ENCODE peak calls at places on chromosomes 11 and 22, in four cellular contexts. One of them, this sample, is unnamed.

GRCh38 chr11:13238879-13239514 is 38.6 kb upstream of the BMAL1 start:
- DNase-seq in pancreas: peak
- DNase-seq in left ventricle myocardium inferior: peak
- DNase-seq in IMR-90: peak
- DNase-seq in this sample: no peak

GRCh38 chr22:23521442-23522113 is 58.5 kb downstream of the IGLL1 start:
- DNase-seq in pancreas: peak
- DNase-seq in left ventricle myocardium inferior: peak
- DNase-seq in IMR-90: peak
- DNase-seq in this sample: peak

GRCh38 chr22:46660604-46661201 is 40.5 kb downstream of the GRAMD4 start:
- DNase-seq in pancreas: peak
- DNase-seq in left ventricle myocardium inferior: no peak
- DNase-seq in IMR-90: no peak
- DNase-seq in this sample: no peak

GRCh38 chr22:38218661-38219331 is 17.0 kb downstream of the MAFF start:
- DNase-seq in pancreas: peak
- DNase-seq in left ventricle myocardium inferior: peak
- DNase-seq in IMR-90: peak
- DNase-seq in this sample: peak

GRCh38 chr11:36350137-36350513 is 54.0 kb downstream of the PRR5L start:
- DNase-seq in pancreas: no peak
- DNase-seq in left ventricle myocardium inferior: no peak
- DNase-seq in IMR-90: no peak
- DNase-seq in this sample: no peak

GRCh38 chr22:27242917-27243589 is 558.5 kb downstream of the MN1 start:
- DNase-seq in pancreas: peak
- DNase-seq in left ventricle myocardium inferior: no peak
- DNase-seq in IMR-90: no peak
- DNase-seq in this sample: no peak

GRCh38 chr11:41622707-41623359 is 163.4 kb upstream of the LRRC4C start:
- DNase-seq in pancreas: no peak
- DNase-seq in left ventricle myocardium inferior: no peak
- DNase-seq in IMR-90: no peak
- DNase-seq in this sample: no peak

GRCh38 chr22:27988704-27989103 is 69.6 kb upstream of the PITPNB start:
- DNase-seq in pancreas: no peak
- DNase-seq in left ventricle myocardium inferior: no peak
- DNase-seq in IMR-90: no peak
- DNase-seq in this sample: no peak

GRCh38 chr11:78840623-78841022 is 266.0 kb upstream of the NARS2 start:
- DNase-seq in pancreas: no peak
- DNase-seq in left ventricle myocardium inferior: no peak
- DNase-seq in IMR-90: peak
- DNase-seq in this sample: no peak

GRCh38 chr22:32023251-32023827 is 19.7 kb upstream of the SLC5A1 start:
- DNase-seq in pancreas: no peak
- DNase-seq in left ventricle myocardium inferior: no peak
- DNase-seq in IMR-90: no peak
- DNase-seq in this sample: no peak

GRCh38 chr11:86476109-86476861 is 101.6 kb downstream of the CCDC81 start:
- DNase-seq in pancreas: no peak
- DNase-seq in left ventricle myocardium inferior: peak
- DNase-seq in IMR-90: peak
- DNase-seq in this sample: no peak

GRCh38 chr11:58573451-58574104 is 2.1 kb downstream of the LPXN start:
- DNase-seq in pancreas: peak
- DNase-seq in left ventricle myocardium inferior: peak
- DNase-seq in IMR-90: peak
- DNase-seq in this sample: no peak

GRCh38 chr11:93817426-93818348 is 32.7 kb downstream of the VSTM5 start:
- DNase-seq in pancreas: no peak
- DNase-seq in left ventricle myocardium inferior: no peak
- DNase-seq in IMR-90: no peak
- DNase-seq in this sample: no peak

GRCh38 chr11:11843233-11843632 is 1.5 kb downstream of the USP47 start:
- DNase-seq in pancreas: no peak
- DNase-seq in left ventricle myocardium inferior: no peak
- DNase-seq in IMR-90: peak
- DNase-seq in this sample: peak

GRCh38 chr11:2763939-2764338 is 64.1 kb upstream of the KCNQ1OT1 start:
- DNase-seq in pancreas: no peak
- DNase-seq in left ventricle myocardium inferior: no peak
- DNase-seq in IMR-90: no peak
- DNase-seq in this sample: no peak

GRCh38 chr11:68256331-68256741 is 15.4 kb downstream of the C11orf24 start:
- DNase-seq in pancreas: no peak
- DNase-seq in left ventricle myocardium inferior: peak
- DNase-seq in IMR-90: peak
- DNase-seq in this sample: no peak

GRCh38 chr11:83410605-83411565 is 124.7 kb upstream of the CCDC90B start:
- DNase-seq in pancreas: peak
- DNase-seq in left ventricle myocardium inferior: no peak
- DNase-seq in IMR-90: no peak
- DNase-seq in this sample: no peak

GRCh38 chr11:44563716-44564115 is 1.7 kb upstream of the CD82 start:
- DNase-seq in pancreas: no peak
- DNase-seq in left ventricle myocardium inferior: no peak
- DNase-seq in IMR-90: peak
- DNase-seq in this sample: peak

GRCh38 chr11:123351375-123351774 is 78.7 kb upstream of the GRAMD1B start:
- DNase-seq in pancreas: no peak
- DNase-seq in left ventricle myocardium inferior: peak
- DNase-seq in IMR-90: no peak
- DNase-seq in this sample: no peak

GRCh38 chr11:68843703-68844312 is 2.1 kb upstream of the CPT1A start:
- DNase-seq in pancreas: peak
- DNase-seq in left ventricle myocardium inferior: peak
- DNase-seq in IMR-90: no peak
- DNase-seq in this sample: no peak

GRCh38 chr11:4441500-4441899 is 7.6 kb upstream of the OR52K2 start:
- DNase-seq in pancreas: no peak
- DNase-seq in left ventricle myocardium inferior: no peak
- DNase-seq in IMR-90: no peak
- DNase-seq in this sample: no peak

DNA sequence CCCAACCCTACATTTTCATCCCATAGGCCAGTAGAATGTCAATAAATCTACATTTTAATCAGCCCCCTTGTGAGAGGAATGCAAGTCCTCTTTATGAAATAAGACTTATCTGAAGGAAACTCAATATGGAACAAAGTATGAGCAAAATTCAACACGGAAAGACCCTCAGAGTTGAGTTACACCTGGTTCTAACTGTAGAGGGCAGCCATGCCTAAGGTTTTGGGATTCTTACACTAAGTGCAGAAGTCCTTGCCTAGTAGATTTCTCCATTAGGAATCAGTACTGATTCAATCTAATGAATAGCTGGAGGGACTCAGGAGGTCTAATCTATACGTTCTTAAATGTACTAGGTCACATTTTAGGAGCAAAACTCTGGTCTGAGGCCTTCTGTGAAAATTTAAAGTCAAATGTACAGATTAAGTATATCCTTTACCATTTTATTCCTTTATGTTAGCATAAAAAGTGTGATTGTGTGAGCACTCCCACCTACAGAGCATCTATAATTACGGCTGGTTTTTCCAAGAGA is 904.5 kb downstream of the DLG2 start:
- DNase-seq in pancreas: no peak
- DNase-seq in left ventricle myocardium inferior: no peak
- DNase-seq in IMR-90: no peak
- DNase-seq in this sample: no peak
- TF ChIP-seq CTCF in pancreas: no peak
- TF ChIP-seq CTCF in left ventricle myocardium inferior: peak
- TF ChIP-seq CTCF in IMR-90: no peak
- TF ChIP-seq CTCF in this sample: no peak

DNA sequence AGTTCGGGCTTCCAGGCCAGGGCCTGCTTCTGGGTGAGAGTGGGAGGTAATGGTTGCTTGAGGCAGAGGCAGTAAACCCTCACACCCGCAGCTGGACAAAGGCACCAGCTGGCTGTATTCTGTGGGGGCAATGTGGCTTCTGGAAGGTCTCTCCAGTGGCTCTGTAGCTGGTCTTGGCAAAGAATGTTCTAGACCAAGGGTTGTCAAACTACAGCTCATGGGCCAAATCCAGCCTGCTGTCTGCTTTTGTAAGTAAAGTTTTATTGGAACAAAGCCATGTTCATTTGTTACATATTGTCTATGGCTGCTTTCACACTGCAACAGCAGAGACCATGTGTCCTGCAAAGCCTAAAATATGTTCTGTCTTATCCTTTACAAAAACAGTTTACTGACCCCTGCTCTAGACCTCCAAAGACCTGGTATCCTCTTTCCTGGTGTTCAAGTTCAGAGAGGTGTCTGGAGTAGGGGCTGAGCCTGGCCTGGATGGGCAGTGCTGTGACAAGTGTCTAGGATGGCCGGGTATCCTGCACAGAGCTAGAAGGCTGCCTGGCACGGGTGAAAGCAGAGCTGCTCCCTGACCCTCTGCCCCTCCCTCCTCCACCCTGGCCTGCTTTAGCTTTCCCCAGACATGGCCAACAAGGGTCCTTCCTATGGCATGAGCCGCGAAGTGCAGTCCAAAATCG is 3.4 kb downstream of the TAGLN start:
- DNase-seq in pancreas: no peak
- DNase-seq in left ventricle myocardium inferior: no peak
- DNase-seq in IMR-90: no peak
- DNase-seq in this sample: no peak
- H3K4me3 ChIP-seq in pancreas: no peak
- H3K4me3 ChIP-seq in left ventricle myocardium inferior: peak
- H3K4me3 ChIP-seq in IMR-90: peak
- H3K4me3 ChIP-seq in this sample: peak

GRCh38 chr11:63939351-63939920 is 634 bp downstream of the NAA40 start:
- DNase-seq in pancreas: no peak
- DNase-seq in left ventricle myocardium inferior: no peak
- DNase-seq in IMR-90: no peak
- DNase-seq in this sample: no peak
- TF ChIP-seq CTCF in pancreas: no peak
- TF ChIP-seq CTCF in left ventricle myocardium inferior: no peak
- TF ChIP-seq CTCF in IMR-90: no peak
- TF ChIP-seq CTCF in this sample: no peak

GRCh38 chr11:134289789-134290188 is 13.6 kb downstream of the GLB1L3 start:
- DNase-seq in pancreas: no peak
- DNase-seq in left ventricle myocardium inferior: no peak
- DNase-seq in IMR-90: no peak
- DNase-seq in this sample: no peak

GRCh38 chr11:134290646-134291045 is 14.5 kb downstream of the GLB1L3 start:
- DNase-seq in pancreas: no peak
- DNase-seq in left ventricle myocardium inferior: no peak
- DNase-seq in IMR-90: no peak
- DNase-seq in this sample: no peak

GRCh38 chr11:134288486-134288885 is 12.3 kb downstream of the GLB1L3 start:
- DNase-seq in pancreas: no peak
- DNase-seq in left ventricle myocardium inferior: no peak
- DNase-seq in IMR-90: no peak
- DNase-seq in this sample: no peak

GRCh38 chr11:134289167-134289566 is 13.0 kb downstream of the GLB1L3 start:
- DNase-seq in pancreas: no peak
- DNase-seq in left ventricle myocardium inferior: no peak
- DNase-seq in IMR-90: no peak
- DNase-seq in this sample: no peak

DNA sequence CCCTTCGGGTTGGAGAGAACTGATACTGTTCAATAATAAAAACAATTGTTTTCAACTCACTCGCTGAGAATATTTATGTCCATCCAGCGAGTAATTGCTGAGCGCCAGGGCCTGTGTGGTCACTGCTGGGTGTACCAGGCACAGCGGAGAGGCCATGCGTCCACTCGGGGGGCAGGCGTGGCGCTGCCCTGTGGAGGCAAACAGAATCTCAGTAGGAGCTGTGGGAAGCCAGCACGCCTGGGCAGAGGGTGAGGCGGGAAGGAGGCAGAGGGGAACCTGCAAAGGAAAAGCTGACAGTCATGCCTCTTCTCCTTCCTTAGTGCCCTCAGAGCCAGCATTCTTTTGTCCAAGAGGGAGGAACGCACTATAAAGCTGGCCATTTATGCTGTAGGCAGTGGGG is 11.4 kb downstream of the GLB1L3 start:
- DNase-seq in pancreas: no peak
- DNase-seq in left ventricle myocardium inferior: no peak
- DNase-seq in IMR-90: no peak
- DNase-seq in this sample: no peak
- H3K4me3 ChIP-seq in pancreas: no peak
- H3K4me3 ChIP-seq in left ventricle myocardium inferior: no peak
- H3K4me3 ChIP-seq in IMR-90: no peak
- H3K4me3 ChIP-seq in this sample: no peak

DNA sequence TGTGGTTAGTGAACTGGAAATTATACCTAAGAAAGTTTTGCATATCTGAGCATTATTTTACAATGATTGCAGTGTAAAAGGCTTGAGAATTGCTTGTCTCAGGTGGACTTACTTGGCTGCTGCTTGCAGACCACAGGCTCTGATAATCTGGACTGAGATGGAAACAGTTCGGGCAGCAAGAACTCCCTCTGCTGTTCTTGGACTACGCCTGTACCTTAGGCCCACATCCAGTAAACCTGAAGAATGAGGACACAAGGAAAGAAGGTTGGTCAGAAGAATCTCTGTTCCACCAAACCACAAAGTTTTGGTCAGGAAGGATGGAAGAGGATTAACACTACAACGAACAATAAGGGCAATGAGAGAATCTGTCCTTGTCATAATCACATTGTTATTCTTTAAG is 80.1 kb downstream of the C2CD3 start:
- DNase-seq in pancreas: no peak
- DNase-seq in left ventricle myocardium inferior: no peak
- DNase-seq in IMR-90: peak
- DNase-seq in this sample: no peak
- TF ChIP-seq CTCF in pancreas: no peak
- TF ChIP-seq CTCF in left ventricle myocardium inferior: no peak
- TF ChIP-seq CTCF in IMR-90: peak
- TF ChIP-seq CTCF in this sample: peak

GRCh38 chr11:113197456-113197855 is 116.9 kb upstream of the TTC12 start:
- DNase-seq in pancreas: no peak
- DNase-seq in left ventricle myocardium inferior: no peak
- DNase-seq in IMR-90: no peak
- DNase-seq in this sample: no peak

GRCh38 chr11:113192121-113192925 is 122.1 kb upstream of the TTC12 start:
- DNase-seq in pancreas: no peak
- DNase-seq in left ventricle myocardium inferior: no peak
- DNase-seq in IMR-90: no peak
- DNase-seq in this sample: no peak

GRCh38 chr11:113193077-113193476 is 121.3 kb upstream of the TTC12 start:
- DNase-seq in pancreas: no peak
- DNase-seq in left ventricle myocardium inferior: no peak
- DNase-seq in IMR-90: no peak
- DNase-seq in this sample: no peak

GRCh38 chr11:113195728-113196127 is 118.7 kb upstream of the TTC12 start:
- DNase-seq in pancreas: no peak
- DNase-seq in left ventricle myocardium inferior: no peak
- DNase-seq in IMR-90: no peak
- DNase-seq in this sample: no peak

DNA sequence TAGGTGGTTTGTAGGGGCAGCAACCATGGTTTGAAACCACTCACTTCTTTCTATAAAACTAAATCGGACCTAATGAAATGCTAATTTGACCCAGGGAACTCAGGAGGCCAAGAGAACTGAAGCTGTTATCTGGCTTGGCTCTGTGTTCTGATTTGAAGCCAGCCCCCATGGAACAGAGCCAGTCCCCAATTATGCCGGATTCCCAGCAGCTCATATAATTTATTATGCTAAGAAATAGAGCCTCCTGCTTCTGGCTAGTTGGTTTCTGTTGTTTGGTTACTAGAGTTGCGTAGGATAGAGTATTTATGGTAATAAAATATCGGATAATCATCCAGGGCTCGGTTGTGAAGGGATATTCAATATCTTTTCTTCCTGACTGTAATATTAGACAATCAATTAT is 120.5 kb upstream of the TTC12 start:
- DNase-seq in pancreas: peak
- DNase-seq in left ventricle myocardium inferior: peak
- DNase-seq in IMR-90: no peak
- DNase-seq in this sample: no peak
- H3K4me3 ChIP-seq in pancreas: no peak
- H3K4me3 ChIP-seq in left ventricle myocardium inferior: no peak
- H3K4me3 ChIP-seq in IMR-90: no peak
- H3K4me3 ChIP-seq in this sample: no peak